ENCODE peak calls at places on chromosomes 11 and 22, in four cellular contexts. L is SK-N-SH, Z is HepG2, G is K562. O is an unnamed sample.

GRCh38 chr11:119363874-119364590 is 17.5 kb downstream of the USP2 start:
- DNase-seq in Z (no peak), L (peak), G (peak), O (no peak)

GRCh38 chr11:59800390-59801037 is 10.1 kb downstream of the MRPL16 start:
- DNase-seq in G (no peak), Z (no peak), L (no peak), O (no peak)

GRCh38 chr22:25008666-25009065 is 56.1 kb downstream of the KIAA1671 start:
- DNase-seq in L (no peak), G (no peak), Z (no peak), O (no peak)

GRCh38 chr11:123062892-123063395 is 1.0 kb upstream of the HSPA8 start:
- DNase-seq in L (no peak), Z (no peak), G (peak), O (no peak)

GRCh38 chr22:46360097-46360496 is 24.6 kb downstream of the TRMU start:
- DNase-seq in L (no peak), G (no peak), Z (no peak), O (no peak)

GRCh38 chr11:116582621-116583020 is 190.2 kb downstream of the BUD13 start:
- DNase-seq in G (no peak), Z (no peak), L (peak), O (no peak)

GRCh38 chr11:107669156-107669740 is 42.6 kb downstream of the SLN start:
- DNase-seq in Z (no peak), L (no peak), G (no peak), O (no peak)

GRCh38 chr11:73991471-73992006 is 8.9 kb upstream of the UCP2 start:
- DNase-seq in G (no peak), Z (no peak), L (no peak), O (no peak)

GRCh38 chr11:129247129-129247528 is 55.0 kb upstream of the ARHGAP32 start:
- DNase-seq in L (peak), G (no peak), Z (no peak), O (no peak)

GRCh38 chr11:116513894-116514293 is 258.9 kb downstream of the BUD13 start:
- DNase-seq in L (no peak), Z (peak), G (peak), O (peak)

GRCh38 chr11:83523676-83524075 is 237.5 kb upstream of the CCDC90B start:
- DNase-seq in G (no peak), L (no peak), Z (no peak), O (no peak)

GRCh38 chr11:132977746-132978145 is 554.6 kb downstream of the OPCML start:
- DNase-seq in L (no peak), Z (no peak), G (no peak), O (no peak)

GRCh38 chr11:93089474-93090102 is 108.2 kb downstream of the SLC36A4 start:
- DNase-seq in G (no peak), L (no peak), Z (peak), O (peak)

GRCh38 chr11:11843233-11843632 is 1.5 kb downstream of the USP47 start:
- DNase-seq in L (no peak), G (no peak), Z (peak), O (no peak)

GRCh38 chr22:50009765-50010675 is 2.5 kb downstream of the IL17REL start:
- DNase-seq in G (no peak), Z (no peak), L (peak), O (no peak)

GRCh38 chr11:121421149-121421906 is 30.8 kb upstream of the SORL1 start:
- DNase-seq in G (peak), Z (no peak), L (no peak), O (no peak)

GRCh38 chr22:42229455-42230149 is 40.9 kb downstream of the TCF20 start:
- DNase-seq in G (no peak), Z (no peak), L (no peak), O (no peak)

GRCh38 chr22:31121403-31121802 is 1.4 kb upstream of the INPP5J start:
- DNase-seq in G (no peak), Z (no peak), L (no peak), O (no peak)

DNA sequence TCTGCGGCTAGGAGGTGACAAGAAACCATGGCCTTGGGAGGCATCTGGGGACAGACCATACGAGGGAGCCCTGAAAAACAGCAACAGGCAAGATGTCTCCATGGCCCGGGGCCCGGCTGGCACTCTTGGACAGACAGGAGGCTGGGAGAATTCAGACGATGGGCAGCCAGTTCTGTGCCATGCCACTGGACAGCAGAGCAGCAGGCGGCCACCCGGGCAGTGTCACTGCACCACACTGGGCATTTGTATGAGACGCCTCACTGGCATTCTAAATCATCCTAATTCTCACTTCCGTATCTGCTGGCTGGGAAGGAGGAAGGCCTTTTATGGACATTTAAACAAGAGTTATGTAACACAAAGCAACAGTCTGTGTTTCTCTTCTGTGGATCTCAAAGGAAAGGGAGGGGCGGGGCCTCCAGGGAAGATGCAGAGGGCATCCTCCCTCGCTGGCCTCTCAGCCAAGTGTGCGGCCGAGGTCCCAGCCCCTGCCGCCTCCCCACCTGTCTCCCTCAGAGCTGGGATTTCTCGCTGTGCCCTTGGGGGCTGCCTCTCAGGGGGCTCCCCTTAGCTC is 350.3 kb downstream of the SHANK2 start:
- DNase-seq in Z (no peak), G (no peak), L (no peak), O (no peak)
- TF ChIP-seq RAD21 in Z (no peak), G (no peak), L (no peak), O (no peak)

DNA sequence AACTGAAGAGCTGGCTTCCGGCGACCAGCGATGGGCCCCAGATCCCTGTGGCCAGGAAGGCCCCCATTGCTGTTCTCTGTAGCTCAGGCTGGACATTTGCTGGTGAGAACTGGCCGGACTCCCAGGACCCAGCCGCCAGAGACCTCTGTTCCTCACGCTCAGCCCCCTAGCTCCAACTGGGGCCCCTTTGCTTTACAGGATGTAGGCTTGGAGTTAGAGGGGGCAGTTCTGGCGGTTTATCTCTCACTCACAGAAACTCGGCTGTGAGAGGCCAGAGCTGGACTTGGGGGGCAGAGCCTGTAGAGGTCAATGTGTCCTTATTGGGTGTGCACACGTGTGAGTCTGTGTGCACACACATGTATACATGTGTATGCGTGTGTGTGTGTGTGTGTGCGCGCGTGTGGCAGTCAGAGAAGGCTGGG is 494 bp downstream of the SMIM38 start:
- DNase-seq in Z (no peak), G (no peak), L (no peak), O (no peak)
- TF ChIP-seq YY1 in Z (no peak), G (no peak), L (no peak), O (no peak)

GRCh38 chr11:131884461-131885073 is 514.2 kb downstream of the NTM start:
- DNase-seq in Z (no peak), L (no peak), G (no peak), O (no peak)
- TF ChIP-seq RAD21 in Z (no peak), L (no peak), G (no peak), O (no peak)

GRCh38 chr22:48895341-48895740 is 932.3 kb downstream of the BRD1 start:
- DNase-seq in Z (no peak), G (no peak), L (no peak), O (no peak)

GRCh38 chr22:48897638-48897954 is 930.1 kb downstream of the BRD1 start:
- DNase-seq in G (no peak), L (no peak), Z (no peak), O (no peak)

GRCh38 chr22:48894804-48895250 is 932.8 kb downstream of the BRD1 start:
- DNase-seq in L (no peak), Z (no peak), G (no peak), O (no peak)

GRCh38 chr22:48896766-48897637 is 930.7 kb downstream of the BRD1 start:
- DNase-seq in Z (no peak), G (no peak), L (no peak), O (no peak)

GRCh38 chr22:48895831-48896765 is 931.6 kb downstream of the BRD1 start:
- DNase-seq in L (no peak), G (no peak), Z (no peak), O (no peak)
- TF ChIP-seq YY1 in L (no peak), G (no peak), Z (no peak), O (no peak)

GRCh38 chr22:48953830-48954229 is 873.8 kb downstream of the BRD1 start:
- DNase-seq in Z (no peak), L (no peak), G (no peak), O (no peak)

GRCh38 chr22:48952256-48953102 is 875.2 kb downstream of the BRD1 start:
- DNase-seq in L (no peak), G (no peak), Z (no peak), O (no peak)

GRCh38 chr22:48953103-48953720 is 874.5 kb downstream of the BRD1 start:
- DNase-seq in G (no peak), L (no peak), Z (no peak), O (no peak)

GRCh38 chr22:48950151-48950915 is 877.3 kb downstream of the BRD1 start:
- DNase-seq in G (no peak), Z (no peak), L (no peak), O (no peak)

GRCh38 chr22:48951836-48952235 is 875.8 kb downstream of the BRD1 start:
- DNase-seq in G (no peak), L (no peak), Z (no peak), O (no peak)
- TF ChIP-seq RAD21 in G (no peak), L (no peak), Z (no peak), O (no peak)

DNA sequence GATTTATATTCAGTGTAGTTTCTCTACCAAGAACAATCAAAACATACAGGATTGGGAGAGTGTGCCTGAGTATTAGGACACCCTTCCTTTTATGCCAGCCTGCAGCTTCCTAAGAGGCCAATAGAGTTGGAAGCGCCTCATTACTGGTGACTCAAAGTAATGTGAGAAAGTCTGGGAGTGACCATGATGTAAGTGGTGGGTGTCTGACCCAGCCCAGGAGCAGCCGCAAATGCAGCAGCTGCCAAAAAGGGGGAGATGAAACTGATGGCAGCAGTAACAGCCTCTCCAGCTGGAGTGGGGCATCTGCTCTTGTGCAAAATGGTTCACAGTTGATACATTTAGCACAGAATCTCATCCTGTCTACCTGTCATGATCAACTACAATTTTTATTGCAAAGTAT is 62.0 kb downstream of the ZNF280B start:
- DNase-seq in L (no peak), G (peak), Z (no peak), O (no peak)
- TF ChIP-seq YY1 in L (no peak), G (no peak), Z (no peak), O (no peak)

DNA sequence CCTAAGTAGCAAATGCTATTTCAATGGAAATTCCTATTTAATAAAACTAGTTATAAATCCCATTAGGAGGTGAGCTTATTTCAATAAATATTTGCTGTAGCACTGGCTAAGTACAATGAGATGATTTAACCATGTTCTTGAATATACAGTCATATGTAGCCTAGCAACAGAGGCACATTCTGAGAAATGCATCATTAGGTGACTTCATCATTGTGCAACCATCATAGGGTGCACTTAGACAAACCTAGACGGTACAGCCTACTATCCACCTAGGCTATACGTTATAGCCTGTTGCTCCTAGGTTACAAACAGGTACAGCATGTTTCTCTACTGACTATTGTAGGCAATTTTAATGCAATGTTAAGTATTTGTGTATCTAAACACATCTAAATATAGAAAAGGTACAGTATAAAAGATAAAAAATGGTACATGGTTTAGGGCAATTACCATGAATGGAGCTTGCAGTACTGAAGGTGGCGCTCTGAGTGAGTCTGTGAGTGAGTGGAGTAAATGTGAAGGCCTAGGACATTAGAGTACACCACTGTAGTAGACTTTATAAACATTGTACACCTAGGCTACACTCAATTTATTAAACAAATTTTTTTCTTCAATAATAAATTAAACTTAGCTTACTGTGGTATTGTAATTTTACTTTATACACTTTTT is 350.1 kb downstream of the CASP12 start:
- DNase-seq in L (no peak), G (no peak), Z (no peak), O (no peak)
- TF ChIP-seq RAD21 in L (no peak), G (no peak), Z (no peak), O (no peak)

GRCh38 chr22:37784829-37785495 is 22.8 kb upstream of the GCAT start:
- DNase-seq in G (no peak), L (peak), Z (peak), O (peak)
- TF ChIP-seq YY1 in G (no peak), L (no peak), Z (no peak), O (no peak)